ENCODE peak calls at places on chromosomes 2 and 18, in nine cellular contexts. W is cardiac muscle cell, U is HepG2, Q is AG04449, S is keratinocyte, X is astrocyte of the spinal cord, R is aorta, L is lower leg skin, G is pancreas. E is an unnamed sample.

GRCh38 chr2:158391876-158392275 is 64.7 kb downstream of the CCDC148 start:
- DNase-seq in W (no peak), U (peak; percentile 23), Q (no peak), S (no peak), X (peak; percentile 12), R (no peak), L (no peak), G (no peak), E (no peak)

GRCh38 chr2:187459242-187459641 is 11.2 kb upstream of the CALCRL start:
- DNase-seq in W (no peak), U (no peak), Q (no peak), S (no peak), X (no peak), R (no peak), L (no peak), G (no peak), E (no peak)

GRCh38 chr2:236337465-236338325 is 73.5 kb upstream of the ASB18 start:
- DNase-seq in W (no peak), U (no peak), Q (no peak), S (no peak), X (no peak), R (no peak), L (no peak), G (no peak), E (no peak)

GRCh38 chr2:15778529-15779219 is 161.7 kb upstream of the MYCN start:
- DNase-seq in W (no peak), U (no peak), Q (no peak), S (no peak), X (no peak), R (no peak), L (no peak), G (no peak), E (no peak)

GRCh38 chr2:23366720-23367119 is 18.3 kb upstream of the KLHL29 start:
- DNase-seq in W (no peak), U (no peak), Q (no peak), S (no peak), X (no peak), R (no peak), L (no peak), G (no peak), E (no peak)

GRCh38 chr2:201654611-201655384 is 11.5 kb upstream of the TMEM237 start:
- DNase-seq in W (no peak), U (no peak), Q (peak; percentile 74), S (no peak), X (peak; percentile 74), R (no peak), L (no peak), G (no peak), E (no peak)

GRCh38 chr2:23480991-23481797 is 96.2 kb downstream of the KLHL29 start:
- DNase-seq in W (no peak), U (peak; percentile 20), Q (peak; percentile 63), S (peak; percentile 82), X (peak; percentile 83), R (peak; percentile 38), L (no peak), G (peak; percentile 52), E (peak; percentile 83)

GRCh38 chr18:28905509-28905908 is 728.6 kb upstream of the CDH2 start:
- DNase-seq in W (no peak), U (no peak), Q (no peak), S (no peak), X (peak; percentile 35), R (no peak), L (no peak), G (no peak), E (no peak)

GRCh38 chr2:156483741-156484173 is 47.6 kb downstream of the GPD2 start:
- DNase-seq in W (no peak), U (no peak), Q (no peak), S (no peak), X (no peak), R (no peak), L (no peak), G (no peak), E (no peak)

GRCh38 chr2:9112079-9112721 is 94.4 kb upstream of the ASAP2 start:
- DNase-seq in W (peak; percentile 18), U (no peak), Q (peak; percentile 67), S (peak; percentile 97), X (peak; percentile 92), R (peak; percentile 88), L (no peak), G (no peak), E (peak; percentile 77)

GRCh38 chr2:55048514-55048924 is 1.7 kb downstream of the RTN4 start:
- DNase-seq in W (peak; percentile 61), U (peak; percentile 58), Q (no peak), S (no peak), X (no peak), R (no peak), L (no peak), G (no peak), E (no peak)

GRCh38 chr18:54906636-54907180 is 52.6 kb downstream of the CCDC68 start:
- DNase-seq in W (no peak), U (no peak), Q (peak; percentile 36), S (no peak), X (peak; percentile 23), R (no peak), L (no peak), G (no peak), E (no peak)

GRCh38 chr2:180144311-180144813 is 137.3 kb upstream of the CWC22 start:
- DNase-seq in W (no peak), U (no peak), Q (no peak), S (no peak), X (no peak), R (no peak), L (no peak), G (no peak), E (no peak)

GRCh38 chr2:180143633-180144032 is 136.5 kb upstream of the CWC22 start:
- DNase-seq in W (no peak), U (no peak), Q (no peak), S (no peak), X (no peak), R (no peak), L (no peak), G (no peak), E (no peak)

GRCh38 chr2:180146114-180146513 is 139.0 kb upstream of the CWC22 start:
- DNase-seq in W (no peak), U (no peak), Q (no peak), S (no peak), X (no peak), R (no peak), L (no peak), G (no peak), E (no peak)

GRCh38 chr2:180145163-180145562 is 138.1 kb upstream of the CWC22 start:
- DNase-seq in W (no peak), U (no peak), Q (no peak), S (no peak), X (no peak), R (no peak), L (no peak), G (no peak), E (no peak)

GRCh38 chr2:180146541-180146940 is 139.4 kb upstream of the CWC22 start:
- DNase-seq in W (no peak), U (no peak), Q (no peak), S (no peak), X (no peak), R (no peak), L (no peak), G (no peak), E (no peak)
- H3K4me3 ChIP-seq in W (no peak overlapping the region), U (no peak overlapping the region), Q (no peak overlapping the region), S (no peak overlapping the region), X (no peak overlapping the region), R (no peak overlapping the region), L (no peak overlapping the region), G (no peak overlapping the region), E (no peak overlapping the region)

DNA sequence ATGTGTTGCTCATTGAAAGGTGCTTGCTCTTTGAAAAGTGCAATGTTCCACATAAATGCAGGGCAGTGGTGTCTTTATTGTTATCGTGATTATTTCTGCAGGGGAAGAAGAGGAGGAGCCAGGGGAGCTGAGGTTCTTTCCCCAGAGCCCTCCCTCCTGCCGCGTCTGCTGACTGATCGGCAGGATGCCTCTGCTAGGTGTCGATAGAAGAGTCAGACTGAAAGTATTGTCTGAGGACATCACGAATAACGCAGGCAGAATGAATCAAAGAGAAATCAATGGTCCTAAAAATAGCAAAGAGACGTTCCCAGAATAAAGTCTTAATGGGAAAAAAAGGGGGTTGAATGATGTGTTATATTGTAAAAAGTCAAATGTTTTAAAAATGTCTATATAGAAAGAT is 47.4 kb upstream of the SIX3 start:
- DNase-seq in W (no peak), U (no peak), Q (no peak), S (no peak), X (no peak), R (no peak), L (no peak), G (no peak), E (no peak)
- H3K4me3 ChIP-seq in W (no peak overlapping the region), U (no peak overlapping the region), Q (no peak overlapping the region), S (no peak overlapping the region), X (no peak overlapping the region), R (no peak overlapping the region), L (no peak overlapping the region), G (no peak overlapping the region), E (no peak overlapping the region)

GRCh38 chr2:47008381-47009280 is 93.0 kb upstream of the MCFD2 start:
- DNase-seq in W (peak; percentile 89), U (peak; percentile 73), Q (no peak), S (no peak), X (peak; percentile 79), R (peak; percentile 84), L (no peak), G (no peak), E (no peak)
- H3K4me3 ChIP-seq in W (no peak overlapping the region), U (no peak overlapping the region), Q (no peak overlapping the region), S (no peak overlapping the region), X (no peak overlapping the region), R (no peak overlapping the region), L (no peak overlapping the region), G (no peak overlapping the region), E (no peak overlapping the region)

GRCh38 chr2:136770384-136770783 is 5.0 kb downstream of the THSD7B start:
- DNase-seq in W (no peak), U (no peak), Q (no peak), S (no peak), X (no peak), R (no peak), L (no peak), G (no peak), E (no peak)

GRCh38 chr2:136767030-136767429 is 1.7 kb downstream of the THSD7B start:
- DNase-seq in W (no peak), U (no peak), Q (no peak), S (no peak), X (no peak), R (no peak), L (no peak), G (no peak), E (no peak)

GRCh38 chr2:136765256-136765735 is at the start of gene THSD7B:
- DNase-seq in W (no peak), U (no peak), Q (no peak), S (no peak), X (no peak), R (no peak), L (no peak), G (no peak), E (no peak)

GRCh38 chr2:136764397-136765255 is 719 bp upstream of the THSD7B start:
- DNase-seq in W (peak; percentile 14), U (no peak), Q (no peak), S (no peak), X (no peak), R (peak; percentile 40), L (no peak), G (no peak), E (no peak)

GRCh38 chr2:136765736-136766323 is 485 bp downstream of the THSD7B start:
- DNase-seq in W (peak; percentile 44), U (no peak), Q (no peak), S (no peak), X (no peak), R (peak; percentile 38), L (no peak), G (no peak), E (no peak)
- H3K4me3 ChIP-seq in W (peak overlapping the region; percentile 39), U (no peak overlapping the region), Q (no peak overlapping the region), S (peak overlapping the region; percentile 33), X (no peak overlapping the region), R (peak overlapping the region; percentile 81), L (no peak overlapping the region), G (peak overlapping the region; percentile 31), E (peak overlapping the region; percentile 51)

E was measured in kidney epithelial cell.